ENCODE peak calls at places on chromosomes 3 and 15, in seven cellular contexts. I is transverse colon, V is adrenal gland, W is left lung, S is HL-60, R is B cell, D is tibial artery. Y is an unnamed sample.

GRCh38 chr3:42228796-42229195 is 37.2 kb downstream of the CCK start:
- DNase-seq in W (no peak), R (no peak), V (no peak), D (no peak), I (no peak), S (no peak), Y (no peak)

GRCh38 chr15:39400002-39400401 is 180.9 kb upstream of the THBS1 start:
- DNase-seq in S (no peak), W (no peak), I (no peak), D (no peak), R (no peak), V (no peak), Y (no peak)

GRCh38 chr15:73686781-73687256 is 2.6 kb downstream of the CD276 start:
- DNase-seq in V (peak; percentile 60), R (no peak), W (no peak), I (no peak), S (no peak), D (peak; percentile 53), Y (no peak)

GRCh38 chr3:54882114-54882833 is 45.6 kb downstream of the LRTM1 start:
- DNase-seq in D (no peak), S (no peak), R (no peak), V (no peak), W (no peak), I (no peak), Y (no peak)

GRCh38 chr3:150248116-150248864 is 159.8 kb upstream of the TSC22D2 start:
- DNase-seq in R (no peak), I (no peak), S (no peak), V (no peak), W (no peak), D (no peak), Y (no peak)

GRCh38 chr15:39553947-39554731 is 26.7 kb upstream of the THBS1 start:
- DNase-seq in R (no peak), D (no peak), W (no peak), S (no peak), V (no peak), I (peak; percentile 58), Y (no peak)

GRCh38 chr3:127865941-127866340 is 43.6 kb upstream of the MGLL start:
- DNase-seq in R (no peak), V (no peak), D (no peak), W (no peak), S (no peak), I (no peak), Y (no peak)

GRCh38 chr15:101114610-101115009 is 137.2 kb downstream of the CHSY1 start:
- DNase-seq in D (no peak), W (no peak), I (no peak), S (no peak), R (no peak), V (no peak), Y (no peak)

GRCh38 chr3:158165730-158166129 is 55.8 kb downstream of the RSRC1 start:
- DNase-seq in D (no peak), V (no peak), W (no peak), I (no peak), S (no peak), R (no peak), Y (no peak)

GRCh38 chr3:148757238-148757930 is 59.7 kb downstream of the AGTR1 start:
- DNase-seq in V (no peak), R (no peak), W (no peak), D (no peak), S (peak; percentile 83), I (no peak), Y (no peak)

GRCh38 chr3:90134090-90134489 is 1026.7 kb downstream of the EPHA3 start:
- DNase-seq in R (no peak), V (no peak), S (no peak), W (no peak), I (no peak), D (no peak), Y (no peak)
- TF ChIP-seq CTCF in R (no peak), V (no peak), S (no peak), W (no peak), I (no peak), D (no peak), Y (no peak)

GRCh38 chr15:63440265-63440648 is 58.6 kb upstream of the CA12 start:
- DNase-seq in D (no peak), R (no peak), W (no peak), S (no peak), V (no peak), I (no peak), Y (no peak)

GRCh38 chr15:63439536-63440264 is 58.1 kb upstream of the CA12 start:
- DNase-seq in D (no peak), I (no peak), W (no peak), V (no peak), R (no peak), S (no peak), Y (no peak)

GRCh38 chr15:63441266-63441665 is 59.6 kb upstream of the CA12 start:
- DNase-seq in W (no peak), R (no peak), V (no peak), S (no peak), I (no peak), D (no peak), Y (no peak)

GRCh38 chr15:63442080-63442479 is 60.4 kb upstream of the CA12 start:
- DNase-seq in W (no peak), I (no peak), S (no peak), V (no peak), R (no peak), D (no peak), Y (no peak)

GRCh38 chr15:63440756-63441155 is 59.1 kb upstream of the CA12 start:
- DNase-seq in V (no peak), I (no peak), S (no peak), R (no peak), D (no peak), W (no peak), Y (no peak)
- TF ChIP-seq CTCF in V (no peak), I (no peak), S (no peak), R (no peak), D (no peak), W (no peak), Y (no peak)

GRCh38 chr3:129003578-129004112 is 2.5 kb downstream of the EFCC1 start:
- DNase-seq in S (peak; percentile 26), R (peak; percentile 67), I (peak; percentile 75), W (peak; percentile 89), D (no peak), V (no peak), Y (peak; percentile 68)
- TF ChIP-seq CTCF in S (no peak), R (peak; percentile 20), I (peak; percentile 14), W (no peak), D (no peak), V (no peak), Y (no peak)

GRCh38 chr3:194316918-194317317 is 34.2 kb downstream of the CPN2 start:
- DNase-seq in V (no peak), D (no peak), R (no peak), W (peak; percentile 67), I (no peak), S (no peak), Y (no peak)

GRCh38 chr3:194313642-194314430 is 37.3 kb downstream of the CPN2 start:
- DNase-seq in V (peak; percentile 73), I (peak; percentile 39), S (no peak), W (peak; percentile 69), R (no peak), D (peak; percentile 82), Y (peak; percentile 35)

GRCh38 chr3:194314669-194315068 is 36.5 kb downstream of the CPN2 start:
- DNase-seq in S (no peak), D (no peak), I (no peak), V (no peak), W (peak; percentile 32), R (no peak), Y (no peak)

GRCh38 chr3:194315088-194315964 is 35.8 kb downstream of the CPN2 start:
- DNase-seq in S (peak; percentile 66), I (peak; percentile 88), D (peak; percentile 79), V (peak; percentile 89), R (peak; percentile 93), W (peak; percentile 97), Y (peak; percentile 94)

DNA sequence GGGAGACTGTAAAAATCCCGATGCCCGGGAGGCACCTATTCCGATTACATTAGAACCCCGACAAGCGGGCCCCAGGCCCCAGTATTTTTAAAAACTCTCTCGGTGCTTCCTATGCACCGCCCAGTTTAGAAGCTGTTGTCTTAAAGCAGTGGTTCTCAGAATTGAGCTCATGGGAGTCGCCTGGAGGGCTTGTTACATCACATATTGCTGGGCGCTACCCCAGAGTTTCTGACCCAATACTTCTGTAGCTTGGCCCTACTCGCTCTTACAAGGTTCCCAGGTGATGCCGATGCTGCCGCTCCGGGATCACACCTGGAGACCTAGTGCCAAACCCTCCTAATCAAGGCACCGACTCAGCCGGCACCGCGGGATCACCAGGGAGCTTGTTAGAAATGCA is 35.2 kb downstream of the CPN2 start:
- DNase-seq in I (no peak), D (no peak), S (no peak), V (no peak), W (peak; percentile 54), R (no peak), Y (no peak)
- TF ChIP-seq CTCF in I (peak; percentile 5), D (no peak), S (no peak), V (no peak), W (peak; percentile 42), R (peak; percentile 57), Y (peak; percentile 46)

DNA sequence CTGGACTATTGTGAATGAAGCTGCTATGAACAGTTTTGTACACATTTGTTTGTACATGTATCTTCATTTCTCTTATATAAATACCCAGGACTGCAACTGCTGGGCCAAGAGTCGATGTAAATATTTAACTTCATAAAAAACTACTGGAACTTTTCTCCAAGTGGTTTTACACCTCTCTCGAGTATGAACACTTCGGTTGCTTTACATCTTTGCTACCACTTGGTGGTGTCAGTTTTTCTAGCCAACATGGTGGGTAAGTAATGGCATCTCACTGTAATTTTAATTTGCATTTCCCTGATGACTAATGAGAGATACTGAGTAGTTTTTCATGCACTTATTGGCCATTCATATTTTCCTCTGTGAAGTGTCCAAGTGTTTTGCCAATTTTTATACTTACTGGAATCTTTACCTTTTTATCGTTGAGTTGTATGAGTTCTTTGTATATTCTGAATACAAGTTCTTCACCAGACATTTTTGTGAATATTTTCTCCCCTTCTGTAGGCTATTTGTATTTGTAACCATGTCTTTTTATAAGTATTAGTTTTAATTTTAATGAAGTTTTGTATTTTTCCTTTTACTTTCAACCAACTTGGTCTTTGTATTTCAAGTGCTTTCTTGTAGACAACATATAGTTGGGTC is 44.4 kb downstream of the PCOLCE2 start:
- DNase-seq in S (peak; percentile 34), D (no peak), W (no peak), I (no peak), V (no peak), R (peak; percentile 5), Y (no peak)
- TF ChIP-seq CTCF in S (peak; percentile 12), D (no peak), W (peak; percentile 38), I (peak; percentile 37), V (no peak), R (peak; percentile 40), Y (peak; percentile 63)

GRCh38 chr15:81255596-81255995 is 58.9 kb downstream of the IL16 start:
- DNase-seq in S (no peak), R (no peak), D (no peak), W (no peak), V (no peak), I (no peak), Y (no peak)

GRCh38 chr15:81257435-81257834 is 60.8 kb downstream of the IL16 start:
- DNase-seq in W (no peak), I (no peak), V (no peak), S (no peak), D (no peak), R (no peak), Y (no peak)

GRCh38 chr15:81254277-81255265 is 57.9 kb downstream of the IL16 start:
- DNase-seq in V (no peak), D (no peak), S (no peak), I (no peak), W (no peak), R (no peak), Y (no peak)

GRCh38 chr15:81258455-81258854 is 61.8 kb downstream of the IL16 start:
- DNase-seq in I (no peak), D (no peak), W (no peak), V (no peak), R (no peak), S (no peak), Y (no peak)

GRCh38 chr15:81256916-81257315 is 60.2 kb downstream of the IL16 start:
- DNase-seq in I (no peak), W (no peak), V (no peak), S (no peak), D (no peak), R (no peak), Y (no peak)
- TF ChIP-seq CTCF in I (peak; percentile 23), W (no peak), V (peak; percentile 46), S (no peak), D (peak; percentile 48), R (no peak), Y (no peak)